ENCODE peak calls at places on chromosomes 12 and 14, in nine cellular contexts. A is astrocyte of the hippocampus; M is hippocampal formation; U is activated T-helper 1 cell treated with Interleukin-2 at 50 U/mL for 16 hours; K is NCI-H1417; G is left lung; J is stimulated activated CD4-positive, alpha-beta T cell treated with anti-CD3 and anti-CD28 coated beads, Interleukin-15, amount 100 ng/mL, for 1 hour; T is activated CD4-positive, alpha-beta T cell treated with anti-CD3 and anti-CD28 coated beads, Interleukin-2, amount 50 U/mL, for 1 hour; Z is CD8-positive, alpha-beta T cell. Y is an unnamed sample.

GRCh38 chr12:65199604-65200003 is 30.2 kb downstream of the LEMD3 start:
- DNase-seq in Z (no peak), T (no peak), U (no peak), G (no peak), M (no peak), K (no peak), J (no peak), A (no peak), Y (no peak)

GRCh38 chr12:15749937-15750336 is 39.3 kb downstream of the EPS8 start:
- DNase-seq in G (no peak), K (no peak), M (no peak), A (no peak), U (no peak), Z (no peak), T (no peak), J (no peak), Y (no peak)

GRCh38 chr12:115857923-115858322 is 419.6 kb downstream of the MED13L start:
- DNase-seq in T (no peak), U (no peak), K (no peak), J (no peak), M (no peak), A (no peak), G (no peak), Z (no peak), Y (no peak)

GRCh38 chr12:2110841-2111566 is 58.2 kb downstream of the CACNA1C start:
- DNase-seq in J (no peak), T (no peak), Z (no peak), G (no peak), M (no peak), K (no peak), U (no peak), A (no peak), Y (no peak)

GRCh38 chr12:105933671-105934665 is 204.8 kb downstream of the NUAK1 start:
- DNase-seq in T (no peak), Z (no peak), M (no peak), G (no peak), U (no peak), K (peak), A (peak), J (no peak), Y (no peak)

GRCh38 chr14:103741876-103742275 is 26.3 kb downstream of the ZFYVE21 start:
- DNase-seq in J (no peak), A (no peak), Z (no peak), G (peak), T (no peak), M (no peak), K (no peak), U (no peak), Y (no peak)

GRCh38 chr14:74619672-74620131 is 7.7 kb upstream of the LTBP2 start:
- DNase-seq in K (no peak), G (peak), A (peak), Z (no peak), J (no peak), M (no peak), U (no peak), T (no peak), Y (no peak)

GRCh38 chr12:28191018-28191595 is 851 bp downstream of the CCDC91 start:
- DNase-seq in T (peak), J (no peak), K (no peak), Z (peak), A (peak), U (peak), M (no peak), G (no peak), Y (peak)

GRCh38 chr14:61477845-61478438 is 156.6 kb downstream of the PRKCH start:
- DNase-seq in M (no peak), A (no peak), T (no peak), U (no peak), G (peak), K (no peak), J (no peak), Z (no peak), Y (peak)

GRCh38 chr12:26318661-26319068 is 123.3 kb downstream of the SSPN start:
- DNase-seq in U (no peak), Z (no peak), T (no peak), A (peak), K (no peak), M (no peak), G (no peak), J (no peak), Y (no peak)

GRCh38 chr12:111435661-111436201 is 30.0 kb downstream of the SH2B3 start:
- DNase-seq in U (no peak), A (no peak), T (peak), Z (no peak), G (no peak), M (no peak), K (no peak), J (no peak), Y (no peak)